ENCODE peak calls at places on chromosome 15, in ten cellular contexts. F is AG09309, J is OCI-LY7, X is WTC11, P is choroid plexus epithelial cell, A is fibroblast of pulmonary artery, H is tibial nerve, V is CD14-positive monocyte, C is heart right ventricle, R is natural killer cell. Q is an unnamed sample.
A peak's percentile ranks its signal among the peaks of the same experiment; 100 is the strongest.

GRCh38 chr15:50884583-50884982 is 23.9 kb upstream of the AP4E1 start:
- DNase-seq in X (no peak), C (no peak), R (no peak), H (no peak), P (peak; percentile 35), A (no peak), F (peak; percentile 43), J (no peak), V (no peak), Q (no peak)

GRCh38 chr15:70248116-70249025 is 150.7 kb upstream of the TLE3 start:
- DNase-seq in X (peak; percentile 60), P (no peak), R (no peak), H (no peak), C (no peak), V (peak; percentile 31), J (no peak), A (no peak), F (no peak), Q (peak; percentile 72)

GRCh38 chr15:67179411-67179995 is 75.0 kb downstream of the AAGAB start:
- DNase-seq in F (no peak), H (no peak), X (no peak), R (no peak), P (no peak), V (no peak), C (no peak), J (no peak), A (no peak), Q (no peak)

GRCh38 chr15:41219381-41219780 is 11.2 kb downstream of the EXD1 start:
- DNase-seq in X (no peak), F (no peak), R (no peak), H (no peak), A (no peak), C (no peak), V (no peak), J (no peak), P (no peak), Q (no peak)

GRCh38 chr15:68646751-68647150 is 68.0 kb downstream of the CORO2B start:
- DNase-seq in P (no peak), J (no peak), X (no peak), H (no peak), C (no peak), V (no peak), F (no peak), R (no peak), A (no peak), Q (no peak)

GRCh38 chr15:68559342-68560310 is 19.2 kb upstream of the CORO2B start:
- DNase-seq in V (peak; percentile 65), C (peak; percentile 76), F (no peak), J (peak; percentile 88), X (peak; percentile 89), P (peak; percentile 77), A (peak; percentile 80), H (peak; percentile 66), R (peak; percentile 67), Q (peak; percentile 88)

GRCh38 chr15:101207867-101208288 is 44.0 kb downstream of the CHSY1 start:
- DNase-seq in A (peak; percentile 81), C (no peak), H (peak; percentile 43), X (no peak), V (peak; percentile 87), F (peak; percentile 78), J (no peak), P (peak; percentile 91), R (no peak), Q (no peak)

GRCh38 chr15:88218557-88219214 is 37.9 kb downstream of the NTRK3 start:
- DNase-seq in H (no peak), P (no peak), V (no peak), X (no peak), C (no peak), J (no peak), A (no peak), F (no peak), R (no peak), Q (no peak)

GRCh38 chr15:45732544-45733130 is 97.8 kb downstream of the SQOR start:
- DNase-seq in F (no peak), R (no peak), J (no peak), H (no peak), P (no peak), A (no peak), C (peak; percentile 49), V (no peak), X (no peak), Q (no peak)

GRCh38 chr15:35533130-35534110 is 12.5 kb downstream of the DPH6 start:
- DNase-seq in C (no peak), A (no peak), R (no peak), H (no peak), F (no peak), J (no peak), V (no peak), P (no peak), X (no peak), Q (no peak)

GRCh38 chr15:36334059-36334458 is 245.4 kb upstream of the CDIN1 start:
- DNase-seq in J (no peak), X (no peak), V (no peak), C (no peak), F (peak; percentile 8), H (no peak), P (peak; percentile 80), A (peak; percentile 78), R (no peak), Q (no peak)

GRCh38 chr15:87115795-87116194 is 1036.1 kb downstream of the AGBL1 start:
- DNase-seq in P (no peak), H (no peak), F (no peak), X (no peak), V (no peak), A (no peak), C (no peak), R (no peak), J (no peak), Q (no peak)

GRCh38 chr15:45091581-45091980 is 22.4 kb downstream of the DUOX2 start:
- DNase-seq in A (no peak), J (no peak), P (no peak), H (no peak), X (no peak), F (no peak), R (no peak), C (peak; percentile 42), V (no peak), Q (no peak)

GRCh38 chr15:40367673-40368611 is 9.9 kb downstream of the DISP2 start:
- DNase-seq in P (peak; percentile 87), X (peak; percentile 90), F (peak; percentile 37), R (peak; percentile 85), V (peak; percentile 91), H (peak; percentile 64), C (peak; percentile 79), J (peak; percentile 90), A (peak; percentile 90), Q (peak; percentile 93)

GRCh38 chr15:85033148-85033547 is 51.5 kb downstream of the PDE8A start:
- DNase-seq in P (no peak), A (no peak), X (no peak), H (no peak), F (no peak), C (no peak), V (no peak), J (no peak), R (no peak), Q (no peak)

GRCh38 chr15:68833734-68834334 is 13.1 kb upstream of the ANP32A start:
- DNase-seq in J (peak; percentile 97), P (no peak), R (no peak), X (no peak), H (no peak), C (no peak), A (no peak), F (no peak), V (no peak), Q (no peak)

GRCh38 chr15:36294359-36294758 is 285.1 kb upstream of the CDIN1 start:
- DNase-seq in V (no peak), X (no peak), F (no peak), H (no peak), A (no peak), R (no peak), P (peak; percentile 66), C (no peak), J (no peak), Q (no peak)

GRCh38 chr15:82647045-82647834 is at the start of gene CPEB1:
- DNase-seq in F (no peak), A (peak; percentile 26), J (no peak), P (peak; percentile 19), R (no peak), C (peak; percentile 26), V (no peak), X (peak; percentile 49), H (peak; percentile 22), Q (no peak)
- TF ChIP-seq CTCF in F (peak; percentile 9), A (no peak), J (no peak), P (no peak), R (no peak), C (peak; percentile 13), V (no peak), X (no peak), H (no peak), Q (peak; percentile 63)

GRCh38 chr15:79030470-79030869 is 60.1 kb downstream of the RASGRF1 start:
- DNase-seq in P (no peak), J (no peak), C (no peak), X (no peak), F (no peak), A (no peak), R (no peak), H (no peak), V (no peak), Q (no peak)
- TF ChIP-seq CTCF in P (peak; percentile 23), J (peak; percentile 38), C (no peak), X (no peak), F (no peak), A (no peak), R (no peak), H (no peak), V (no peak), Q (peak; percentile 14)

DNA sequence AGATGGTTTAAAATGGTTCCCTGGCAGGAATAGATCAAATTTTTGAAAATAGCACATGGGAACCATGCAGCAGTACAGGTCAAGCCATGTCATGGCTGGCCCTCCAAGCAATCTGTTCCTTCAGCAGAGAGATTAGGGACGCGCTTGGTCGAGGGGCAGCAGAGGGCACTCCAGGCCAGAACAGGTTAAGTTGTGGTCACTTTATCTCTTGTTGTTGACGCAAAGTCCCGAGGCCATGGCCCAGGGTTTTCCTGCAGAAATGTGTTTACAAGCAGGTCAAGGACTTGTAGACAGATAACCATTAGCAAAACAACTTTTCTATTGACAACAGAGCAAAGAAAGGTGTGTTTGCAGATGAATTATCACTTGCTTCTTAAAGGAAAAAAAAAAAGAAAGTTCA is 570.0 kb upstream of the NR2F2 start:
- DNase-seq in P (peak; percentile 33), C (no peak), F (no peak), H (no peak), V (no peak), A (peak; percentile 9), R (peak; percentile 16), X (peak; percentile 65), J (no peak), Q (no peak)
- TF ChIP-seq CTCF in P (no peak), C (no peak), F (no peak), H (no peak), V (no peak), A (no peak), R (peak; percentile 14), X (no peak), J (no peak), Q (peak; percentile 12)

GRCh38 chr15:72784233-72784876 is 797 bp upstream of the ADPGK start:
- DNase-seq in A (peak; percentile 91), C (peak; percentile 70), R (no peak), F (peak; percentile 52), V (peak; percentile 69), P (peak; percentile 92), X (no peak), J (peak; percentile 75), H (peak; percentile 77), Q (no peak)
- TF ChIP-seq CTCF in A (peak; percentile 48), C (peak; percentile 61), R (no peak), F (peak; percentile 58), V (no peak), P (peak; percentile 57), X (peak; percentile 33), J (peak; percentile 80), H (peak; percentile 54), Q (peak; percentile 89)

GRCh38 chr15:58771621-58772235 is 626 bp downstream of the MINDY2 start:
- DNase-seq in C (peak; percentile 25), H (peak; percentile 35), P (no peak), R (no peak), A (no peak), X (peak; percentile 70), F (no peak), J (peak; percentile 22), V (peak; percentile 57), Q (no peak)
- TF ChIP-seq CTCF in C (no peak), H (no peak), P (no peak), R (no peak), A (no peak), X (no peak), F (no peak), J (no peak), V (no peak), Q (peak; percentile 5)

Q was measured in chondrocyte.